ENCODE peak calls at places on chromosomes 5 and 9, in four cellular contexts. H, U, I and N are unnamed samples. For H3K4me1, the result is how much of the 10 kb centered on the place peaks cover.

GRCh38 chr5:181119105-181119504 is 11.9 kb downstream of the OR2V1 start:
- DNase-seq in H (no peak), I (no peak), U (no peak), N (peak)

GRCh38 chr5:64502181-64502580 is 3.6 kb upstream of the RGS7BP start:
- DNase-seq in H (no peak), I (no peak), U (peak), N (no peak)

GRCh38 chr5:15009420-15009819 is 137.8 kb upstream of the ANKH start:
- DNase-seq in U (peak), I (no peak), H (peak), N (no peak)

GRCh38 chr9:123007269-123007668 is 26.2 kb upstream of the GPR21 start:
- DNase-seq in I (no peak), H (no peak), U (no peak), N (no peak)

GRCh38 chr9:21570643-21571275 is 88.6 kb upstream of the IFNE start:
- DNase-seq in U (no peak), I (no peak), H (no peak), N (no peak)

GRCh38 chr9:109246533-109246932 is 74.3 kb downstream of the EPB41L4B start:
- DNase-seq in H (no peak), U (no peak), I (no peak), N (no peak)

GRCh38 chr9:125189011-125189360 is 617 bp downstream of the PPP6C start:
- DNase-seq in H (no peak), I (no peak), U (peak), N (no peak)

GRCh38 chr9:4111233-4112000 is 188.5 kb downstream of the GLIS3 start:
- DNase-seq in H (no peak), I (no peak), U (no peak), N (no peak)

GRCh38 chr9:129333961-129334743 is 156.1 kb upstream of the IER5L start:
- DNase-seq in U (peak), H (peak), I (peak), N (peak)

GRCh38 chr5:74673011-74673790 is 11.8 kb upstream of the HEXB start:
- DNase-seq in I (no peak), H (peak), U (peak), N (no peak)

GRCh38 chr5:132176987-132177386 is 50.7 kb downstream of the P4HA2 start:
- DNase-seq in U (peak), I (no peak), H (no peak), N (no peak)

GRCh38 chr9:116355153-116355827 is 201.7 kb downstream of the PAPPA start:
- DNase-seq in I (peak), H (no peak), U (no peak), N (peak)

GRCh38 chr9:928363-929042 is 48.0 kb upstream of the DMRT3 start:
- DNase-seq in I (no peak), H (peak), U (peak), N (no peak)

GRCh38 chr9:38621434-38622082 is 1.2 kb upstream of the ANKRD18A start:
- DNase-seq in H (no peak), U (no peak), I (no peak), N (no peak)

GRCh38 chr5:142235050-142235797 is 89.6 kb downstream of the SPRY4 start:
- DNase-seq in I (no peak), H (no peak), U (peak), N (no peak)

GRCh38 chr9:94824401-94824800 is 97.9 kb downstream of the AOPEP start:
- DNase-seq in I (no peak), U (no peak), H (no peak), N (no peak)

GRCh38 chr9:86494644-86495081 is 140.5 kb upstream of the TUT7 start:
- DNase-seq in H (no peak), U (peak), I (no peak), N (no peak)

GRCh38 chr5:145697251-145698016 is 137.7 kb downstream of the PRELID2 start:
- DNase-seq in I (no peak), H (peak), U (peak), N (no peak)

GRCh38 chr5:133754575-133755169 is 142.3 kb upstream of the FSTL4 start:
- DNase-seq in I (peak), U (peak), H (peak), N (no peak)

GRCh38 chr5:143986567-143987242 is 174.7 kb downstream of the HMHB1 start:
- DNase-seq in U (peak), H (no peak), I (no peak), N (no peak)

GRCh38 chr9:137195525-137196220 is 4.9 kb downstream of the TPRN start:
- DNase-seq in I (no peak), U (no peak), H (no peak), N (no peak)

GRCh38 chr5:161580621-161581020 is 34.1 kb upstream of the GABRB2 start:
- DNase-seq in I (no peak), U (no peak), H (no peak), N (no peak)

GRCh38 chr5:95682891-95683290 is at the start of gene SPATA9:
- DNase-seq in I (no peak), H (no peak), U (no peak), N (no peak)

GRCh38 chr5:93221773-93222172 is 359.2 kb downstream of the NR2F1-AS1 start:
- DNase-seq in I (no peak), U (no peak), H (no peak), N (no peak)

GRCh38 chr9:104927216-104927911 is 591 bp downstream of the ABCA1 start:
- DNase-seq in U (peak), H (no peak), I (peak), N (peak)

GRCh38 chr9:38417003-38417965 is 7.0 kb downstream of the IGFBPL1 start:
- DNase-seq in U (peak), I (no peak), H (peak), N (no peak)

GRCh38 chr5:178287091-178287790 is 54.6 kb upstream of the PHYKPL start:
- DNase-seq in U (no peak), H (no peak), I (no peak), N (no peak)

GRCh38 chr5:10854526-10855277 is 93.7 kb upstream of the DAP start:
- DNase-seq in U (no peak), I (peak), H (no peak), N (no peak)

GRCh38 chr5:86407711-86408110 is 210.0 kb upstream of the COX7C start:
- DNase-seq in I (no peak), H (no peak), U (peak), N (no peak)

GRCh38 chr9:127269440-127269839 is 4.9 kb downstream of the GARNL3 start:
- DNase-seq in U (no peak), I (no peak), H (no peak), N (no peak)

GRCh38 chr5:124000558-124000957 is 488.6 kb downstream of the CSNK1G3 start:
- DNase-seq in I (no peak), U (no peak), H (no peak), N (no peak)

GRCh38 chr5:138435943-138436342 is 2.9 kb upstream of the REEP2 start:
- DNase-seq in I (no peak), U (no peak), H (no peak), N (no peak)

DNA sequence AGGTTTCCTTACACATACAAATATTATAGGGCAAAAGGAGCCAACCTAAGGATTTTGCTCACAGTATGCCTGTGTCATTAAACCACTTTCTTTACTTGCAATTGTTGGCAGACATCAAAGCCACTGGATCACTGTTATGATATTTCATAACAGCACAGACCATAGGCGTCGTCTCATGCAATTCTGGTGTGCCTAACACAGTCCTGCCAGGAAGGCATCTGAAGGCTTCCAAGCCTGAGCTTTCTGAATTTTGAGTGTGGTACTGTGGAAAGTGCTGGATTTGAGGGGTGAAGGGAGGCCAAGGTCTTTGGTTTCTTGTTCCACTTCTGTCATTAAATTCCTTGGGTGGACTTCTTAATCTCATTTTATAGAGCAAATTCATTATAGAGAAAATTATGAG is 441.4 kb upstream of the PIK3R1 start:
- DNase-seq in U (no peak), H (no peak), I (no peak), N (peak)
- H3K27ac ChIP-seq in U (no peak), H (peak), I (peak), N (peak)

GRCh38 chr5:60698316-60698715 is 1.6 kb downstream of the DEPDC1B start:
- DNase-seq in U (no peak), H (no peak), I (no peak), N (no peak)
- H3K4me3 ChIP-seq in U (peak), H (peak), I (no peak), N (no peak)

GRCh38 chr9:130358928-130359327 is 85.8 kb upstream of the ASS1 start:
- DNase-seq in U (no peak), I (no peak), H (no peak), N (no peak)
- H3K4me1 ChIP-seq in U (under half), I (under half), H (under half), N (under half)

GRCh38 chr5:73603998-73604397 is 22.0 kb upstream of the ARHGEF28 start:
- DNase-seq in H (no peak), I (no peak), U (no peak), N (no peak)

GRCh38 chr5:73605223-73606087 is 20.5 kb upstream of the ARHGEF28 start:
- DNase-seq in I (no peak), U (no peak), H (no peak), N (no peak)

GRCh38 chr5:73607228-73607627 is 18.8 kb upstream of the ARHGEF28 start:
- DNase-seq in I (no peak), H (no peak), U (no peak), N (no peak)

GRCh38 chr5:73606206-73606753 is 19.7 kb upstream of the ARHGEF28 start:
- DNase-seq in H (no peak), I (no peak), U (peak), N (no peak)
- H3K27ac ChIP-seq in H (no peak), I (no peak), U (no peak), N (no peak)

DNA sequence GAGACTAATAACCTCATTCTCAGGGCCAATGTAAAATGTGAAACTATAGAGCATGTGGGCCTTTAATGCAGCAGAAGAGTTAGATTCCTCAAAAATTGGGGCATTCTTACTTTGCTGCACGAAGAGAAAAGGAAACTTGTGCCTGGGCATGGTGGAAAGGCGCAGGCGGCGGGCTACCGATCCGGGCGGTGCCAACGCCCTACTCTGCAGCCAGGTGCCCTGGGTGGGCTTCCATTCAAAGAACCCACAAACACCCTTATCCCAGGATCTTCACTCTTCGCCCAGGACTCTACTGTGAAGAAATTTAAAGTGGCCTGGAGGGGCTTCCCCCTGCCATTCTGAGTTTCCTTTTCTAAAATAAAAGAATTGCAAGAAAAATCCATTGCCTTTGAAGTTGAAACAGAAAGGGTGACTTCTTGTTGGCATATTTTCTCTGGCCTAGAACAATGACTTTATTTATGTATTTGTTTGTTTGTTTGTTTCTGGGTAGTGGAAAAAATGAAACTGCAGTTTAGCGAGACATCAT is 124.9 kb downstream of the TMEM161B start:
- DNase-seq in U (no peak), H (no peak), I (no peak), N (no peak)
- H3K4me3 ChIP-seq in U (no peak), H (no peak), I (peak), N (peak)